ENCODE peak calls at places on chromosome 1, in eight cellular contexts. Q is aorta; Z is activated T-cell treated with anti-CD3 and anti-CD28 coated beads, Interleukin-2, amount 50 U/mL, for 24 hours; V is T-cell; H is Calu3; R is stimulated activated CD4-positive, alpha-beta T cell treated with anti-CD3 and anti-CD28 coated beads, Interleukin-1b, Interleukin-23, amount 100 ng/mL, for 1 hour; Y is activated CD8-positive, alpha-beta memory T cell treated with anti-CD3 and anti-CD28 coated beads for 1 hour; M is progenitor cell of endocrine pancreas. G is an unnamed sample.
A peak's percentile ranks its signal among the peaks of the same experiment; 100 is the strongest.

GRCh38 chr1:43552813-43553212 is 22.1 kb downstream of the PTPRF start:
- DNase-seq in Q (no peak), Z (no peak), V (no peak), H (no peak), R (no peak), Y (no peak), M (no peak), G (no peak)

GRCh38 chr1:25079048-25079447 is 149.0 kb upstream of the RUNX3 start:
- DNase-seq in Q (no peak), Z (no peak), V (no peak), H (no peak), R (no peak), Y (no peak), M (no peak), G (no peak)

GRCh38 chr1:47608296-47608875 is 170.5 kb downstream of the FOXD2 start:
- DNase-seq in Q (no peak), Z (no peak), V (no peak), H (no peak), R (no peak), Y (no peak), M (no peak), G (no peak)

GRCh38 chr1:229874609-229875008 is 192.4 kb upstream of the GALNT2 start:
- DNase-seq in Q (no peak), Z (no peak), V (no peak), H (no peak), R (no peak), Y (no peak), M (no peak), G (no peak)

GRCh38 chr1:82319526-82319925 is 518.8 kb downstream of the ADGRL2 start:
- DNase-seq in Q (no peak), Z (no peak), V (no peak), H (no peak), R (no peak), Y (no peak), M (no peak), G (no peak)

GRCh38 chr1:16248603-16249534 is 11.9 kb upstream of the CPLANE2 start:
- DNase-seq in Q (peak; percentile 91), Z (no peak), V (no peak), H (peak; percentile 65), R (no peak), Y (no peak), M (no peak), G (no peak)

GRCh38 chr1:4690951-4691675 is 36.7 kb downstream of the AJAP1 start:
- DNase-seq in Q (no peak), Z (no peak), V (no peak), H (no peak), R (no peak), Y (no peak), M (no peak), G (no peak)

GRCh38 chr1:43455205-43455889 is 1.6 kb upstream of the HYI start:
- DNase-seq in Q (no peak), Z (no peak), V (no peak), H (no peak), R (no peak), Y (no peak), M (no peak), G (no peak)

GRCh38 chr1:2966940-2967725 is 54.1 kb upstream of the ACTRT2 start:
- DNase-seq in Q (peak; percentile 75), Z (no peak), V (no peak), H (no peak), R (no peak), Y (no peak), M (no peak), G (no peak)

GRCh38 chr1:201274616-201275265 is 8.6 kb upstream of the PKP1 start:
- DNase-seq in Q (no peak), Z (no peak), V (no peak), H (no peak), R (no peak), Y (no peak), M (no peak), G (no peak)

GRCh38 chr1:223037845-223038244 is 105.2 kb downstream of the TLR5 start:
- DNase-seq in Q (no peak), Z (no peak), V (no peak), H (no peak), R (no peak), Y (no peak), M (no peak), G (no peak)

GRCh38 chr1:180503274-180503862 is 991 bp upstream of the ACBD6 start:
- DNase-seq in Q (no peak), Z (no peak), V (no peak), H (peak; percentile 35), R (no peak), Y (no peak), M (no peak), G (peak; percentile 46)

GRCh38 chr1:91889717-91890459 is 3.9 kb upstream of the TGFBR3 start:
- DNase-seq in Q (no peak), Z (no peak), V (peak; percentile 6), H (peak; percentile 59), R (no peak), Y (no peak), M (no peak), G (no peak)

GRCh38 chr1:152537496-152537895 is 23.2 kb downstream of the CRCT1 start:
- DNase-seq in Q (no peak), Z (no peak), V (no peak), H (no peak), R (no peak), Y (no peak), M (no peak), G (no peak)

GRCh38 chr1:40044065-40044575 is 3.6 kb downstream of the CAP1 start:
- DNase-seq in Q (no peak), Z (no peak), V (no peak), H (no peak), R (no peak), Y (no peak), M (no peak), G (no peak)

GRCh38 chr1:41762251-41762650 is 156.5 kb downstream of the HIVEP3 start:
- DNase-seq in Q (no peak), Z (peak; percentile 22), V (no peak), H (no peak), R (no peak), Y (no peak), M (no peak), G (no peak)

GRCh38 chr1:236753554-236753953 is 41.5 kb upstream of the MTR start:
- DNase-seq in Q (no peak), Z (no peak), V (no peak), H (peak; percentile 36), R (no peak), Y (no peak), M (no peak), G (peak; percentile 72)

GRCh38 chr1:41862411-41863221 is 56.1 kb downstream of the HIVEP3 start:
- DNase-seq in Q (no peak), Z (peak; percentile 64), V (no peak), H (no peak), R (no peak), Y (no peak), M (no peak), G (no peak)

GRCh38 chr1:65495137-65495536 is 74.7 kb downstream of the LEPR start:
- DNase-seq in Q (no peak), Z (no peak), V (no peak), H (no peak), R (no peak), Y (no peak), M (no peak), G (no peak)

G was measured in SK-MEL-5.